ENCODE peak calls at places on chromosomes 12 and 14, in ten cellular contexts. N is AG10803; W is RWPE2; I is activated naive CD4-positive, alpha-beta T cell treated with anti-CD3 and anti-CD28 coated beads, Interleukin-2, amount 10 ng/mL, durations not matched to agents 7 days and 5 days; F is NCI-H1694 treated with DMSO at 0.1 percent for 48 hours; L is AG09309; R is endothelial cell; C is cardiac muscle cell; Y is CD4-positive, alpha-beta T cell; B is hippocampal formation. J is an unnamed sample.

GRCh38 chr12:32159381-32159780 is 52.7 kb downstream of the BICD1 start:
- DNase-seq in N (no peak), W (no peak), I (no peak), F (no peak), L (no peak), R (no peak), C (no peak), Y (no peak), B (no peak), J (no peak)

GRCh38 chr12:25249951-25250738 is 584 bp downstream of the KRAS start:
- DNase-seq in N (peak; percentile 9), W (no peak), I (peak; percentile 76), F (no peak), L (no peak), R (peak; percentile 53), C (peak; percentile 55), Y (peak; percentile 19), B (peak; percentile 40), J (no peak)

GRCh38 chr12:40829738-40830144 is 137.5 kb downstream of the CNTN1 start:
- DNase-seq in N (no peak), W (no peak), I (no peak), F (no peak), L (no peak), R (no peak), C (no peak), Y (no peak), B (no peak), J (peak; percentile 24)

GRCh38 chr14:80055226-80055625 is 156.1 kb downstream of the DIO2 start:
- DNase-seq in N (peak; percentile 8), W (no peak), I (no peak), F (peak; percentile 80), L (no peak), R (no peak), C (no peak), Y (no peak), B (no peak), J (no peak)

GRCh38 chr12:92827836-92828431 is 101.2 kb downstream of the EEA1 start:
- DNase-seq in N (peak; percentile 40), W (no peak), I (peak; percentile 55), F (peak; percentile 21), L (no peak), R (peak; percentile 41), C (peak; percentile 51), Y (peak; percentile 33), B (no peak), J (no peak)

GRCh38 chr14:74586681-74587362 is 25.2 kb downstream of the LTBP2 start:
- DNase-seq in N (no peak), W (peak; percentile 66), I (no peak), F (no peak), L (no peak), R (no peak), C (no peak), Y (no peak), B (no peak), J (no peak)

GRCh38 chr14:78450945-78451344 is 280.8 kb downstream of the NRXN3 start:
- DNase-seq in N (no peak), W (no peak), I (no peak), F (no peak), L (no peak), R (no peak), C (no peak), Y (no peak), B (no peak), J (no peak)

GRCh38 chr14:90487031-90487430 is 90.2 kb downstream of the CALM1 start:
- DNase-seq in N (peak; percentile 5), W (peak; percentile 49), I (no peak), F (peak; percentile 98), L (no peak), R (peak; percentile 14), C (no peak), Y (no peak), B (no peak), J (no peak)

GRCh38 chr14:76976623-76977005 is 51.9 kb downstream of the IRF2BPL start:
- DNase-seq in N (no peak), W (no peak), I (no peak), F (no peak), L (no peak), R (no peak), C (no peak), Y (no peak), B (no peak), J (no peak)

GRCh38 chr12:3202734-3203446 is 125.7 kb downstream of the TSPAN9 start:
- DNase-seq in N (peak; percentile 26), W (no peak), I (peak; percentile 74), F (peak; percentile 90), L (no peak), R (peak; percentile 80), C (peak; percentile 54), Y (peak; percentile 43), B (peak; percentile 24), J (peak; percentile 26)

GRCh38 chr14:50377671-50378070 is 19.0 kb downstream of the CDKL1 start:
- DNase-seq in N (no peak), W (no peak), I (no peak), F (no peak), L (no peak), R (no peak), C (no peak), Y (no peak), B (no peak), J (no peak)

GRCh38 chr12:127944211-127944899 is 322.6 kb upstream of the TMEM132C start:
- DNase-seq in N (no peak), W (no peak), I (no peak), F (no peak), L (no peak), R (no peak), C (no peak), Y (no peak), B (no peak), J (no peak)

GRCh38 chr14:52853522-52853854 is 62.1 kb upstream of the GNPNAT1 start:
- DNase-seq in N (no peak), W (no peak), I (no peak), F (no peak), L (no peak), R (no peak), C (no peak), Y (no peak), B (no peak), J (no peak)

GRCh38 chr12:110590806-110591326 is 7.7 kb upstream of the PPTC7 start:
- DNase-seq in N (peak; percentile 86), W (no peak), I (no peak), F (no peak), L (peak; percentile 67), R (no peak), C (no peak), Y (no peak), B (no peak), J (no peak)

GRCh38 chr12:6891637-6892036 is 13.0 kb upstream of the LRRC23 start:
- DNase-seq in N (no peak), W (no peak), I (peak; percentile 27), F (no peak), L (no peak), R (no peak), C (no peak), Y (no peak), B (no peak), J (no peak)

GRCh38 chr14:61147898-61148549 is 133.1 kb downstream of the TMEM30B start:
- DNase-seq in N (peak; percentile 49), W (no peak), I (no peak), F (no peak), L (peak; percentile 81), R (no peak), C (no peak), Y (no peak), B (peak; percentile 33), J (peak; percentile 65)

GRCh38 chr14:61101803-61102548 is 120.9 kb downstream of the SLC38A6 start:
- DNase-seq in N (peak; percentile 56), W (no peak), I (no peak), F (no peak), L (peak; percentile 43), R (no peak), C (peak; percentile 36), Y (no peak), B (no peak), J (no peak)

GRCh38 chr12:51124504-51124903 is 41.1 kb upstream of the CSRNP2 start:
- DNase-seq in N (no peak), W (no peak), I (no peak), F (no peak), L (no peak), R (no peak), C (no peak), Y (no peak), B (peak; percentile 2), J (no peak)

GRCh38 chr14:105866841-105867321 is 340.5 kb downstream of the TMEM121 start:
- DNase-seq in N (no peak), W (no peak), I (peak; percentile 3), F (no peak), L (no peak), R (no peak), C (no peak), Y (no peak), B (no peak), J (no peak)

GRCh38 chr14:74531467-74531866 is 37.9 kb downstream of the ISCA2 start:
- DNase-seq in N (peak; percentile 51), W (no peak), I (no peak), F (peak; percentile 34), L (no peak), R (no peak), C (peak; percentile 36), Y (no peak), B (no peak), J (no peak)

GRCh38 chr12:67651380-67651695 is 2.8 kb downstream of the DYRK2 start:
- DNase-seq in N (peak; percentile 60), W (no peak), I (peak; percentile 65), F (peak; percentile 53), L (no peak), R (no peak), C (peak; percentile 27), Y (peak; percentile 14), B (peak; percentile 7), J (no peak)

GRCh38 chr14:34539407-34540180 is at the start of gene EAPP:
- DNase-seq in N (peak; percentile 97), W (peak; percentile 99), I (peak; percentile 97), F (no peak), L (peak; percentile 87), R (peak; percentile 93), C (peak; percentile 98), Y (peak; percentile 90), B (no peak), J (no peak)

GRCh38 chr12:90333939-90334338 is 621.0 kb downstream of the CCER1 start:
- DNase-seq in N (peak; percentile 4), W (no peak), I (no peak), F (no peak), L (no peak), R (no peak), C (no peak), Y (no peak), B (no peak), J (no peak)

GRCh38 chr12:6169107-6169440 is 31.1 kb upstream of the CD9 start:
- DNase-seq in N (no peak), W (no peak), I (no peak), F (no peak), L (no peak), R (no peak), C (no peak), Y (no peak), B (no peak), J (no peak)

GRCh38 chr12:20798561-20798960 is 11.9 kb upstream of the SLCO1B3 start:
- DNase-seq in N (no peak), W (no peak), I (no peak), F (peak; percentile 10), L (no peak), R (no peak), C (peak; percentile 28), Y (no peak), B (no peak), J (no peak)

J was measured in T1000.